ENCODE peak calls at places on chromosomes 1 and 21, in six cellular contexts. I, W, U, N, Y and K are unnamed samples.

GRCh38 chr21:41933259-41934079 is 20.3 kb downstream of the C2CD2 start:
- DNase-seq in I (no peak), W (no peak), U (no peak), N (no peak), Y (no peak), K (no peak)

GRCh38 chr1:13228343-13228781 is 2.4 kb upstream of the PRAMEF18 start:
- DNase-seq in I (no peak), W (no peak), U (no peak), N (peak; percentile 14), Y (peak; percentile 29), K (no peak)

GRCh38 chr1:161905269-161905884 is 118.3 kb downstream of the OLFML2B start:
- DNase-seq in I (no peak), W (no peak), U (no peak), N (no peak), Y (peak; percentile 80), K (no peak)

GRCh38 chr1:51853360-51853759 is 25.2 kb downstream of the NRDC start:
- DNase-seq in I (no peak), W (no peak), U (no peak), N (no peak), Y (no peak), K (no peak)

GRCh38 chr1:147050654-147051053 is 112.5 kb downstream of the NBPF12 start:
- DNase-seq in I (no peak), W (no peak), U (no peak), N (no peak), Y (no peak), K (no peak)

GRCh38 chr1:165828581-165829329 is 1.3 kb downstream of the UCK2 start:
- DNase-seq in I (peak; percentile 59), W (no peak), U (peak; percentile 80), N (no peak), Y (peak; percentile 85), K (peak; percentile 72)

GRCh38 chr1:47229031-47229831 is 2.8 kb downstream of the TAL1 start:
- DNase-seq in I (no peak), W (no peak), U (no peak), N (no peak), Y (peak; percentile 66), K (no peak)

GRCh38 chr1:201495447-201496295 is 11.3 kb downstream of the CSRP1 start:
- DNase-seq in I (no peak), W (no peak), U (no peak), N (no peak), Y (no peak), K (no peak)

GRCh38 chr21:44880762-44881585 is 7.5 kb upstream of the PTTG1IP start:
- DNase-seq in I (no peak), W (no peak), U (peak; percentile 32), N (no peak), Y (no peak), K (no peak)